ENCODE peak calls at places on chromosomes 12 and 14, in eight cellular contexts. X is HS-5; E is activated CD8-positive, alpha-beta T cell treated with anti-CD3 and anti-CD28 coated beads, Interleukin-2, amount 10 ng/mL, durations not matched to agents 7 days and 5 days; T is stimulated activated effector memory CD8-positive, alpha-beta T cell treated with anti-CD3 and anti-CD28 coated beads, Interleukin-12 subunit alpha, Interleukin-12 subunit beta, amount 100 ng/mL, for 72 hours; B is fibroblast of lung; H is DMS 273 treated with DMSO at 0.1 percent for 48 hours; V is activated naive CD4-positive, alpha-beta T cell; Q is left ventricle myocardium inferior. M is an unnamed sample.

GRCh38 chr12:132736913-132737312 is 24.7 kb downstream of the ANKLE2 start:
- DNase-seq in T (no peak), E (no peak), B (no peak), X (no peak), Q (no peak), V (no peak), H (no peak), M (no peak)

GRCh38 chr14:65946494-65946893 is 534.0 kb downstream of the FUT8 start:
- DNase-seq in V (no peak), H (no peak), X (no peak), T (no peak), E (no peak), Q (no peak), B (no peak), M (no peak)

GRCh38 chr12:41185946-41186345 is 2.2 kb upstream of the PDZRN4 start:
- DNase-seq in V (no peak), E (no peak), T (no peak), X (peak), B (no peak), H (no peak), Q (no peak), M (no peak)

GRCh38 chr12:12505544-12506501 is 56.8 kb downstream of the DUSP16 start:
- DNase-seq in B (peak), E (peak), V (no peak), Q (no peak), T (no peak), H (no peak), X (peak), M (no peak)

GRCh38 chr12:19130224-19131019 is 889 bp downstream of the PLEKHA5 start:
- DNase-seq in V (no peak), Q (peak), E (peak), H (no peak), T (peak), B (no peak), X (no peak), M (no peak)

GRCh38 chr12:74889563-74890236 is 319.9 kb downstream of the KCNC2 start:
- DNase-seq in T (no peak), B (peak), E (no peak), V (no peak), X (peak), Q (no peak), H (no peak), M (no peak)

GRCh38 chr12:130447655-130447965 is 109.9 kb downstream of the PIWIL1 start:
- DNase-seq in H (no peak), E (no peak), X (no peak), Q (no peak), V (no peak), T (no peak), B (no peak), M (no peak)

GRCh38 chr14:99009875-99010274 is 262.1 kb downstream of the BCL11B start:
- DNase-seq in V (no peak), Q (no peak), H (no peak), T (no peak), B (no peak), E (peak), X (no peak), M (no peak)

GRCh38 chr12:132432721-132433577 is 57.0 kb upstream of the FBRSL1 start:
- DNase-seq in B (peak), X (no peak), H (peak), T (no peak), V (no peak), E (no peak), Q (no peak), M (no peak)

GRCh38 chr14:45140661-45141187 is 5.0 kb downstream of the FANCM start:
- DNase-seq in H (no peak), B (no peak), E (no peak), X (no peak), Q (no peak), T (no peak), V (no peak), M (no peak)

GRCh38 chr14:101874001-101874400 is 90.4 kb upstream of the DYNC1H1 start:
- DNase-seq in Q (no peak), X (no peak), B (no peak), V (no peak), H (no peak), T (no peak), E (no peak), M (no peak)

GRCh38 chr14:91059576-91060471 is 617 bp downstream of the RPS6KA5 start:
- DNase-seq in T (peak), X (no peak), B (no peak), H (no peak), E (peak), V (peak), Q (no peak), M (no peak)

GRCh38 chr14:26191666-26192065 is 406.2 kb downstream of the NOVA1 start:
- DNase-seq in T (no peak), H (no peak), E (no peak), Q (no peak), B (no peak), X (no peak), V (no peak), M (no peak)

GRCh38 chr12:9381619-9382018 is 173.4 kb upstream of the PZP start:
- DNase-seq in B (no peak), T (no peak), E (no peak), X (no peak), V (no peak), H (no peak), Q (no peak), M (no peak)

GRCh38 chr12:5520037-5520436 is 88.1 kb downstream of the NTF3 start:
- DNase-seq in B (no peak), E (no peak), H (no peak), T (no peak), V (no peak), X (no peak), Q (no peak), M (no peak)

GRCh38 chr12:117072736-117073475 is 26.3 kb downstream of the TESC start:
- DNase-seq in X (no peak), T (no peak), E (no peak), H (no peak), V (no peak), Q (no peak), B (no peak), M (no peak)

GRCh38 chr14:72888636-72889201 is 5.2 kb downstream of the DPF3 start:
- DNase-seq in V (no peak), E (no peak), Q (no peak), X (no peak), H (no peak), T (no peak), B (peak), M (no peak)

GRCh38 chr14:42112108-42112507 is 505.4 kb downstream of the LRFN5 start:
- DNase-seq in Q (no peak), V (no peak), T (no peak), B (peak), H (no peak), E (no peak), X (no peak), M (no peak)

GRCh38 chr14:68965261-68965761 is 13.8 kb downstream of the ACTN1 start:
- DNase-seq in X (no peak), V (no peak), E (no peak), B (no peak), T (no peak), H (no peak), Q (no peak), M (no peak)

GRCh38 chr12:57242691-57243454 is 8.1 kb downstream of the STAC3 start:
- DNase-seq in V (peak), X (no peak), T (peak), B (peak), H (peak), Q (no peak), E (peak), M (no peak)

GRCh38 chr12:117890137-117890536 is 78.7 kb downstream of the KSR2 start:
- DNase-seq in E (no peak), Q (no peak), V (no peak), B (no peak), X (no peak), T (no peak), H (no peak), M (no peak)

GRCh38 chr14:26808407-26808806 is 210.6 kb upstream of the NOVA1 start:
- DNase-seq in T (no peak), Q (no peak), V (no peak), B (peak), H (no peak), X (no peak), E (no peak), M (no peak)

GRCh38 chr14:36281309-36281708 is 39.1 kb downstream of the MBIP start:
- DNase-seq in X (no peak), E (no peak), T (no peak), Q (no peak), B (no peak), H (no peak), V (no peak), M (no peak)

GRCh38 chr12:55057466-55057865 is 37.7 kb downstream of the NEUROD4 start:
- DNase-seq in V (no peak), E (no peak), T (no peak), X (no peak), H (peak), Q (no peak), B (no peak), M (no peak)

M was measured in astrocyte of the cerebellum.